ENCODE peak calls at places on chromosome 3, in six cellular contexts. Z, L, B, Y, S and V are unnamed samples.

GRCh38 chr3:146160233-146160963 is 586 bp downstream of the PLOD2 start:
- DNase-seq in Z (peak), L (peak), B (peak), Y (no peak), S (peak), V (peak)

GRCh38 chr3:194487289-194488006 is 646 bp upstream of the ATP13A3 start:
- DNase-seq in Z (no peak), L (peak), B (no peak), Y (no peak), S (no peak), V (no peak)

GRCh38 chr3:76063019-76063418 is 277.7 kb upstream of the ZNF717 start:
- DNase-seq in Z (no peak), L (no peak), B (peak), Y (no peak), S (no peak), V (no peak)

GRCh38 chr3:12869025-12869695 is 27.8 kb upstream of the RPL32 start:
- DNase-seq in Z (no peak), L (peak), B (no peak), Y (no peak), S (no peak), V (peak)

GRCh38 chr3:192409838-192410683 is 317.3 kb downstream of the FGF12 start:
- DNase-seq in Z (peak), L (no peak), B (no peak), Y (no peak), S (no peak), V (peak)

GRCh38 chr3:5186854-5187151 is 704 bp upstream of the EDEM1 start:
- DNase-seq in Z (no peak), L (no peak), B (peak), Y (no peak), S (peak), V (peak)

GRCh38 chr3:10198761-10199688 is 34.3 kb downstream of the IRAK2 start:
- DNase-seq in Z (peak), L (peak), B (peak), Y (peak), S (peak), V (no peak)

GRCh38 chr3:13500133-13500885 is 20.2 kb downstream of the HDAC11 start:
- DNase-seq in Z (no peak), L (peak), B (no peak), Y (no peak), S (no peak), V (peak)

GRCh38 chr3:115146418-115147328 is at the start of gene ZBTB20:
- DNase-seq in Z (peak), L (peak), B (peak), Y (no peak), S (peak), V (peak)

GRCh38 chr3:182300266-182300665 is 493.0 kb upstream of the ATP11B start:
- DNase-seq in Z (no peak), L (no peak), B (no peak), Y (no peak), S (no peak), V (no peak)

GRCh38 chr3:63912768-63913588 is 795 bp upstream of the SCAANT1 start:
- DNase-seq in Z (peak), L (peak), B (peak), Y (no peak), S (peak), V (peak)

GRCh38 chr3:128803307-128803706 is 76.1 kb upstream of the ACAD9 start:
- DNase-seq in Z (no peak), L (no peak), B (no peak), Y (no peak), S (no peak), V (no peak)

GRCh38 chr3:58680896-58681525 is 14.4 kb upstream of the FAM3D start:
- DNase-seq in Z (no peak), L (no peak), B (no peak), Y (no peak), S (no peak), V (no peak)

GRCh38 chr3:164550857-164551256 is 527.4 kb downstream of the SI start:
- DNase-seq in Z (peak), L (no peak), B (no peak), Y (no peak), S (no peak), V (peak)

DNA sequence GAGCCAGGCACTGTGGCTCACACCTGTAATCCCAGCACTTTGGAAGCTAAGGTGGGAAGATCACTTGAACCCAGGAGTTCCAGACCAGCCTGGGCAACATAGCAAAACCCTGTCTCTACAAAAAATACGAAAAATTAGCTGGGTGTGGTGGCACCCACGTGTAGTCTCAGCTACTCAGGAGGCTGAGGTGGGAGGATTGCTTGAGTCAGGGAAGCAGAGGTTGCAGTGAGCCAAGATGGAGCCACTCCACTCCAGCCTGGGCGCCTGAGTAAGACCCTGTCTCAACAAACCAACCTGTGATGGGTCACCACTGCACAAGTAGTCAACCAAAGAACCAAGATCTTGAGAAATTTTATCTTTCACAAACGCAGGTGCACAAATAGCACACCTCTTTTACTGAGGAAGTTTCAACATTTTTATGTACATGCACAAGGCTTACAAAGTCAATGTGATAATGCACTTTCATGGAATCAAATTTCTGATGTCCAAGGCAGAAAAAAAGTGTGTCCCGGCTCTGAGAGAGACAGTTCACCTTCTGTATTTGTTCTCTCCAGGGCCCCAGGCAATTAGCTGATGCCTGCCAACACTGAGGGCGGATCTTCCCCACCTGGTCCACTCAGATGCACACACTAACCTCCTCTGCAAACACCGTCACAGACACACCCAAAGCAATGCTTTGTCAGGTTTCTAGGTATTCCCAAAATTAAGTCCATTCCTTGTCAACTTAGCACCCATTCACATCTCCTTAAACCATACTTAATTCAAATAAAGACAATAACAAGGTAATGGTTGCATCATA is 12.4 kb downstream of the ACAA1 start:
- DNase-seq in Z (no peak), L (no peak), B (no peak), Y (no peak), S (no peak), V (no peak)
- TF ChIP-seq BHLHE40 in Z (no peak), L (no peak), B (no peak), Y (no peak), S (no peak), V (no peak)

GRCh38 chr3:127184870-127185216 is 8.1 kb upstream of the PRR23E start:
- DNase-seq in Z (no peak), L (no peak), B (no peak), Y (no peak), S (no peak), V (no peak)

GRCh38 chr3:127180859-127181258 is 12.1 kb upstream of the PRR23E start:
- DNase-seq in Z (no peak), L (no peak), B (no peak), Y (no peak), S (no peak), V (no peak)

GRCh38 chr3:127182848-127183714 is 9.8 kb upstream of the PRR23E start:
- DNase-seq in Z (no peak), L (no peak), B (no peak), Y (no peak), S (no peak), V (no peak)

GRCh38 chr3:127183931-127184869 is 8.7 kb upstream of the PRR23E start:
- DNase-seq in Z (no peak), L (no peak), B (no peak), Y (no peak), S (no peak), V (no peak)

DNA sequence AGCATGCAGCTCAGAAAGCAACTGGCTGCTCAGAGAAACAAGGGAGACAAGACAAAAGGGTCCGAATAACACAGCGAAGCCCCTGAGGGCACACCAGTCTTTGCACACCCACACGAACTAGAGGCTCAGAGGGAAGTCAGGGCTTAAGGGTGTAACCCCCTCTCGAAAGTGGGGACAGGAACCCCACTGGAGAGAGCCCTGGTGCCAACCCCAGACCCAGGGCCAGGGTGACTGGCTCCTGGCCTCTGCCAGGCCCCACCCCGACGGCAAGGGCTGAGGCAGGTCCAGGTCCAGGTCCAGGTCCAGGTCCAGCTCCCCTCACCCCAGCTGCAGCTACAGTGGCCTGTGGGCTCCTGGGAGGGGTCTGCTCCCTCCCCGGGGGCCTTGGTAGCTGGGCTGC is 10.5 kb upstream of the PRR23E start:
- DNase-seq in Z (no peak), L (no peak), B (no peak), Y (no peak), S (no peak), V (peak)
- TF ChIP-seq BHLHE40 in Z (no peak), L (no peak), B (no peak), Y (no peak), S (no peak), V (no peak)

GRCh38 chr3:189908646-189909045 is 212.1 kb downstream of the P3H2 start:
- DNase-seq in Z (peak), L (no peak), B (peak), Y (no peak), S (no peak), V (no peak)
- TF ChIP-seq BHLHE40 in Z (no peak), L (no peak), B (no peak), Y (no peak), S (no peak), V (no peak)

GRCh38 chr3:106030620-106030945 is 161.8 kb upstream of the CBLB start:
- DNase-seq in Z (no peak), L (no peak), B (peak), Y (no peak), S (no peak), V (no peak)
- TF ChIP-seq BHLHE40 in Z (no peak), L (no peak), B (no peak), Y (no peak), S (no peak), V (no peak)

DNA sequence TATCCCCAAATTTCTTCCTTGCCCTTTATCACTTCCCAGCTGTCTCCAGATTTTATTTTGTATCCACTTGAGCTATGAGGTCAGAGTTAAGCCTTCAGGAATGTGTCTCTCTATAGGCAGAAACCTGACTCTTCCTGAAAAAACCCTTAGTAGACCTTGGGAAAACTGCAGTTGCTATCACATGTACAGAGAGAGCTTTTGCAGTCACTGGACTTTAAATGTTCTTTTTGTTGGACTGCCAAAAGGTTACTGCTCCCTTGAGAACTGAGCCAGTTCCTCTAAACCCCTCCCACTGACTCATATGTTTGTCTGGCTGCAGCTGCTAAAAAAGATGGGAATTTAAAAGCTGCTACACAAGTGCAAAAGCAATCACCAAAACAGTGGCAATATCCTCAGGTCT is 169.1 kb upstream of the CCDC54 start:
- DNase-seq in Z (peak), L (no peak), B (peak), Y (no peak), S (no peak), V (peak)
- TF ChIP-seq BHLHE40 in Z (no peak), L (no peak), B (peak), Y (no peak), S (no peak), V (no peak)

DNA sequence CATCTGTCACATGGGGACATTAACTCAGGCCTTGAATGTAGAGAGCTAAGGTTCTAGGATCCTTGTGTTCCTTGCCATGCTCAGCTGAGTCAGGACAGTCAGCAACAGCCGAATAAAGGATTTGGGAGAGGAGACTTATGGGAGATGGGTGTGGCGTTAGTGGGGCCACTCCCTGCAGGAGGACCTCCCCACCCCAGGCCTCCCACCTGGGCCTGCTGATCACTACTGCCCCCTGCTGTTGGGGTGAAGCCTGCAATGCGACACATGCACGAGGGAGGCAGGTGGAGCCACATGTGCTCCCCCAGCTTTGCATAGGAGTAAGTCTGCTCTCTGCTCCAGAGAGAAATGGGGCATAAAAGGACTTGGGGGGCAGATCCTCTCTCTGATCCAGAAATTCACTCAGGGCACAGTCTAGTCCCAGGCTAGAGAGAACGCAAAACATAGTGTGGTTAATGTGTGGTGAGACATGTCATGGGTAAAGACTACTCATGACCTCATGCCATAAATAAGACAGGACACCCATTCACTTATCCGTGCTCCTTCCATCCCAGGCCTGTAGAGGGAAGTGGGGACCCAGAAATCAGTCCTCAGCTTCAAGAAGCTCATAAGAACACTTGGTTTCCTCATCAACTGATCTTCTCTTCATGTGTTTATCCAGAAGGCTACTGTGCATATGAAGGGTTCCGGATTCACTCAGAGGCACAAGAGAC is 19.4 kb downstream of the RBP1 start:
- DNase-seq in Z (peak), L (peak), B (peak), Y (no peak), S (no peak), V (peak)
- TF ChIP-seq BHLHE40 in Z (no peak), L (peak), B (no peak), Y (no peak), S (no peak), V (no peak)

GRCh38 chr3:142595581-142595950 is 627 bp upstream of the PLS1 start:
- DNase-seq in Z (peak), L (no peak), B (peak), Y (no peak), S (peak), V (no peak)
- TF ChIP-seq BHLHE40 in Z (no peak), L (no peak), B (no peak), Y (no peak), S (no peak), V (no peak)

GRCh38 chr3:15081960-15082664 is 16.8 kb downstream of the RBSN start:
- DNase-seq in Z (no peak), L (no peak), B (peak), Y (no peak), S (no peak), V (no peak)
- TF ChIP-seq BHLHE40 in Z (no peak), L (no peak), B (no peak), Y (no peak), S (no peak), V (no peak)

GRCh38 chr3:133135303-133135702 is 97.1 kb downstream of the TMEM108 start:
- DNase-seq in Z (no peak), L (no peak), B (no peak), Y (no peak), S (no peak), V (no peak)
- TF ChIP-seq BHLHE40 in Z (no peak), L (no peak), B (no peak), Y (no peak), S (no peak), V (no peak)

GRCh38 chr3:124950026-124950425 is 15.5 kb upstream of the MUC13 start:
- DNase-seq in Z (no peak), L (no peak), B (peak), Y (no peak), S (no peak), V (no peak)

GRCh38 chr3:124952456-124952855 is 17.9 kb upstream of the MUC13 start:
- DNase-seq in Z (no peak), L (no peak), B (no peak), Y (no peak), S (peak), V (no peak)

GRCh38 chr3:124951511-124952390 is 17.2 kb upstream of the MUC13 start:
- DNase-seq in Z (no peak), L (no peak), B (peak), Y (no peak), S (no peak), V (no peak)
- TF ChIP-seq BHLHE40 in Z (no peak), L (no peak), B (no peak), Y (no peak), S (no peak), V (no peak)